ENCODE peak calls at places on chromosomes 6 and 20, in ten cellular contexts. N, U, X, R, L, F, Y, I, A and G are unnamed samples.

GRCh38 chr20:36339646-36340592 is 33.8 kb downstream of the DLGAP4 start:
- DNase-seq in A (no peak), X (no peak), L (no peak), Y (no peak), I (no peak), N (no peak), U (no peak), F (peak), R (no peak), G (no peak)

GRCh38 chr20:52943185-52943841 is 28.8 kb upstream of the TSHZ2 start:
- DNase-seq in U (peak), I (no peak), Y (no peak), R (no peak), A (no peak), L (no peak), X (no peak), F (peak), N (no peak), G (no peak)

GRCh38 chr6:98848539-98849210 is 14.3 kb downstream of the POU3F2 start:
- DNase-seq in R (no peak), U (no peak), N (no peak), A (no peak), Y (no peak), L (no peak), I (no peak), X (no peak), F (no peak), G (no peak)

GRCh38 chr20:35091808-35092523 is 641 bp downstream of the TRPC4AP start:
- DNase-seq in R (peak), L (peak), N (no peak), A (no peak), U (peak), Y (no peak), F (no peak), I (no peak), X (no peak), G (peak)

GRCh38 chr6:34154668-34155447 is 9.0 kb upstream of the GRM4 start:
- DNase-seq in X (no peak), U (peak), N (peak), Y (peak), F (peak), L (peak), A (peak), I (peak), R (peak), G (peak)

GRCh38 chr6:35048031-35048613 is 93.0 kb downstream of the TCP11 start:
- DNase-seq in I (no peak), L (no peak), U (no peak), Y (no peak), N (no peak), F (no peak), X (no peak), A (no peak), R (no peak), G (no peak)

GRCh38 chr6:52020961-52021570 is 66.3 kb downstream of the PKHD1 start:
- DNase-seq in X (peak), I (peak), U (peak), N (no peak), Y (no peak), A (no peak), F (peak), R (peak), L (no peak), G (peak)

GRCh38 chr6:157699777-157700636 is 123.0 kb upstream of the SNX9 start:
- DNase-seq in N (no peak), A (no peak), I (no peak), F (no peak), U (no peak), X (no peak), L (no peak), R (no peak), Y (no peak), G (no peak)

GRCh38 chr6:83824831-83825230 is 28.3 kb upstream of the RIPPLY2 start:
- DNase-seq in Y (no peak), F (peak), R (no peak), X (no peak), U (no peak), I (no peak), L (no peak), N (no peak), A (no peak), G (no peak)

GRCh38 chr20:23116301-23117089 is 30.4 kb upstream of the CD93 start:
- DNase-seq in A (no peak), I (peak), L (no peak), R (no peak), F (peak), X (no peak), U (no peak), N (no peak), Y (no peak), G (peak)

GRCh38 chr6:82385961-82386360 is 22.3 kb downstream of the TPBG start:
- DNase-seq in R (no peak), Y (no peak), L (no peak), F (no peak), N (no peak), U (no peak), A (no peak), X (no peak), I (peak), G (no peak)

GRCh38 chr6:43851204-43851855 is 81.3 kb downstream of the VEGFA start:
- DNase-seq in I (no peak), R (no peak), A (no peak), U (peak), N (no peak), X (peak), L (no peak), Y (no peak), F (peak), G (peak)

GRCh38 chr6:16711551-16712249 is 49.6 kb downstream of the ATXN1 start:
- DNase-seq in Y (no peak), R (peak), L (no peak), F (peak), N (no peak), X (no peak), U (no peak), I (no peak), A (peak), G (no peak)

GRCh38 chr20:5719861-5720401 is 30.3 kb upstream of the SHLD1 start:
- DNase-seq in R (peak), X (no peak), A (no peak), F (peak), N (no peak), L (no peak), I (peak), U (peak), Y (no peak), G (peak)

GRCh38 chr6:11094411-11094851 is 797 bp downstream of the SMIM13 start:
- DNase-seq in N (peak), X (peak), I (no peak), U (peak), L (peak), F (peak), Y (no peak), R (peak), A (peak), G (peak)

GRCh38 chr6:147675281-147675680 is 166.8 kb downstream of the SAMD5 start:
- DNase-seq in N (no peak), F (peak), L (no peak), X (no peak), U (peak), I (no peak), A (no peak), R (no peak), Y (no peak), G (peak)

GRCh38 chr6:9439931-9440330 is 974.9 kb downstream of the TFAP2A start:
- DNase-seq in A (no peak), L (no peak), I (no peak), N (no peak), X (no peak), R (no peak), U (no peak), F (no peak), Y (no peak), G (no peak)

GRCh38 chr6:78917788-78918187 is 50.4 kb downstream of the IRAK1BP1 start:
- DNase-seq in N (no peak), R (no peak), U (no peak), I (no peak), A (no peak), F (no peak), Y (no peak), L (no peak), X (no peak), G (no peak)

GRCh38 chr20:1998193-1998520 is 4.3 kb upstream of the PDYN start:
- DNase-seq in X (no peak), F (no peak), U (no peak), Y (no peak), L (no peak), N (no peak), A (no peak), I (no peak), R (no peak), G (no peak)

GRCh38 chr6:32255212-32256153 is 31.6 kb upstream of the NOTCH4 start:
- DNase-seq in L (peak), A (peak), R (peak), I (no peak), Y (peak), U (peak), N (peak), F (peak), X (peak), G (peak)

GRCh38 chr20:29762620-29763019 is 1494.8 kb upstream of the DEFB115 start:
- DNase-seq in A (no peak), Y (no peak), I (no peak), N (no peak), U (no peak), X (no peak), F (no peak), R (no peak), L (no peak), G (no peak)

GRCh38 chr6:155291291-155291690 is 23.0 kb downstream of the TFB1M start:
- DNase-seq in I (no peak), N (no peak), U (no peak), A (no peak), Y (no peak), L (no peak), F (no peak), R (no peak), X (no peak), G (peak)

GRCh38 chr6:82259389-82259788 is 11.8 kb upstream of the IBTK start:
- DNase-seq in L (no peak), F (no peak), I (no peak), R (no peak), A (no peak), Y (no peak), X (no peak), N (no peak), U (no peak), G (no peak)

GRCh38 chr20:64030371-64031134 is 5.4 kb upstream of the C20orf204 start:
- DNase-seq in U (no peak), F (no peak), N (no peak), R (no peak), A (no peak), Y (no peak), L (no peak), I (no peak), X (no peak), G (no peak)

GRCh38 chr20:10805764-10806163 is 132.0 kb upstream of the JAG1 start:
- DNase-seq in A (no peak), U (no peak), F (no peak), I (no peak), Y (no peak), R (no peak), X (no peak), L (peak), N (no peak), G (no peak)

GRCh38 chr20:3805594-3806264 is 9.6 kb downstream of the CDC25B start:
- DNase-seq in I (no peak), F (peak), Y (no peak), A (no peak), L (no peak), N (no peak), R (no peak), U (peak), X (no peak), G (peak)

GRCh38 chr20:39318911-39319310 is 356.8 kb downstream of the DHX35 start:
- DNase-seq in X (no peak), Y (no peak), N (no peak), R (no peak), A (no peak), F (no peak), U (no peak), L (no peak), I (no peak), G (no peak)